ENCODE peak calls at places on chromosome 5, in seven cellular contexts. P is IMR-90, J is upper lobe of right lung, O is Peyer's patch, H is cardiac muscle cell, R is right atrium auricular region, B is PC-3. W is an unnamed sample. For H3K27me3, the result is how much of the 10 kb centered on the place peaks cover.

GRCh38 chr5:174348582-174348981 is 303.1 kb downstream of the NSG2 start:
- DNase-seq in P (peak), J (no peak), O (no peak), H (peak), R (no peak), B (no peak), W (no peak)

GRCh38 chr5:61623401-61624069 is 291.5 kb downstream of the ZSWIM6 start:
- DNase-seq in P (no peak), J (no peak), O (no peak), H (no peak), R (no peak), B (no peak), W (peak)

GRCh38 chr5:14061106-14061505 is 82.0 kb upstream of the TRIO start:
- DNase-seq in P (no peak), J (no peak), O (no peak), H (no peak), R (no peak), B (no peak), W (no peak)

GRCh38 chr5:159725475-159725874 is 190.8 kb upstream of the ADRA1B start:
- DNase-seq in P (no peak), J (no peak), O (no peak), H (no peak), R (no peak), B (no peak), W (no peak)

GRCh38 chr5:96687812-96688453 is 25.8 kb downstream of the CAST start:
- DNase-seq in P (peak), J (no peak), O (no peak), H (peak), R (no peak), B (peak), W (peak)

GRCh38 chr5:108917596-108917995 is 169.9 kb downstream of the FER start:
- DNase-seq in P (peak), J (no peak), O (no peak), H (peak), R (no peak), B (no peak), W (peak)

GRCh38 chr5:75935572-75935971 is 147.6 kb upstream of the SV2C start:
- DNase-seq in P (no peak), J (no peak), O (no peak), H (no peak), R (no peak), B (no peak), W (no peak)

GRCh38 chr5:92518318-92518913 is 1062.6 kb downstream of the NR2F1-AS1 start:
- DNase-seq in P (peak), J (no peak), O (no peak), H (peak), R (no peak), B (peak), W (peak)

GRCh38 chr5:167967494-167968180 is 323.8 kb upstream of the WWC1 start:
- DNase-seq in P (no peak), J (no peak), O (no peak), H (peak), R (no peak), B (no peak), W (no peak)

GRCh38 chr5:65809817-65810531 is 88.0 kb downstream of the NLN start:
- DNase-seq in P (peak), J (no peak), O (no peak), H (peak), R (peak), B (peak), W (peak)

GRCh38 chr5:132867046-132867451 is 607 bp downstream of the UQCRQ start:
- DNase-seq in P (no peak), J (no peak), O (no peak), H (no peak), R (no peak), B (no peak), W (no peak)

GRCh38 chr5:16593013-16593412 is 23.8 kb downstream of the RETREG1 start:
- DNase-seq in P (no peak), J (no peak), O (no peak), H (no peak), R (no peak), B (peak), W (peak)

GRCh38 chr5:74316064-74316586 is 324.4 kb downstream of the ENC1 start:
- DNase-seq in P (peak), J (no peak), O (no peak), H (peak), R (no peak), B (peak), W (peak)

DNA sequence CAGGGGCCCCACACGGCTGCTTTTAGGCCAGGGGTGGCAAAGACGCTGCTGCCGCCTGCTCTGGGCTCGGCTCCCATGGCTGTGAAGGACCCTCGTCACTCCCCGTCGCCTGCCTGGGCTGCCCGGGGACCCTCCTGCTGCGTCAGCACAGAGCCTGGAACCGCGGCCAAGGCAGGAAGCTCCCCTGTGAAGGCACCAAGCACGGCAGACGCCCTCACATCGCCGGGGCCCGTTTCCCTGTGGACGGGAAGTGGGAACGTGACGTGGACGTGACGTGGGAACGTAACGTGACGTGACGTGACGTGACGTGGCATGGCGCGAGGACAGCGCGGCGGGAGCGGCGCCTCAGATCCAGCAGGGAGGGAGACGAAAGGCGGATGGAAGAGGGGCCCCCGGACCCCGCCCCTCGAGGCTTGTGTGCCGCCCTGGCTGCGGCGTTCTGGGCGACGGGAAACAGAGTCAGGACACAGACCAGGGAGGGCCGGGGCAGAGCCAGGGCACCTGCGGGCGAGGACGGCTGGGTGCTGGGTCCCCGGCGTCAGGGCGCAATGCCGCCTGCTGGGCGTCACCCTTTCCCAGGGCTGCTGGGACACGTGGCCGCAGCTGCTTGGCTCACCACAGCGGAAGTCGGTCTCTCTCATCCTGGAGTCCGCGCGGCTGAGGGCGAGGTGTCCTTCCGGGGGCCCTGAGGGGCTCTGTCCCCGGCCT is 53.1 kb downstream of the MRPL36 start:
- DNase-seq in P (no peak), J (peak), O (no peak), H (no peak), R (no peak), B (no peak), W (no peak)
- H3K27me3 ChIP-seq in P (under half), J (under half), O (under half), H (under half), R (under half), B (half or more), W (under half)

GRCh38 chr5:79025054-79025465 is 40.0 kb upstream of the ARSB start:
- DNase-seq in P (peak), J (peak), O (no peak), H (peak), R (no peak), B (peak), W (peak)
- TF ChIP-seq CTCF in P (peak), J (peak), O (peak), H (peak), R (peak), B (peak), W (peak)

GRCh38 chr5:71653119-71653518 is 66.0 kb upstream of the CARTPT start:
- DNase-seq in P (no peak), J (no peak), O (no peak), H (peak), R (no peak), B (no peak), W (no peak)

DNA sequence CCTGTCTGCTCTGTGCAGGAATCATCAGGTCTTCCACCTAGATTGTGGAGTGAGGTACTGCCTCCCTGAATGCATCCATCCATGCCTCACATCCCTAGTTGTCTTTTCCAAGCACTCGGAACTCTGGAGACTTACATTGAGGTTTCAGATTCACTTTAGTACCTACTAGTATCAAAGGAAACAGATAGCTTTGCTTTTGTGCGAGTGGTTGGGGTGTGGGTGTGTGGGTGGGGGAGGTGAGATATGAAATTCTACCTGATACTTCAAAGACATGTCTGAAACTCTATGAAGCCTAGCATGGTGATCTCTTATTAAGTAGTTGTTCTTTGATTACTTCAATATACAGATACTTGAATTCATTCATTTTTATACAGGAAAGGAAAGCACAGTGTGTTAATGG is 64.4 kb downstream of the MCCC2 start:
- DNase-seq in P (no peak), J (no peak), O (no peak), H (no peak), R (no peak), B (no peak), W (no peak)
- H3K27ac ChIP-seq in P (no peak), J (no peak), O (no peak), H (no peak), R (no peak), B (no peak), W (no peak)

DNA sequence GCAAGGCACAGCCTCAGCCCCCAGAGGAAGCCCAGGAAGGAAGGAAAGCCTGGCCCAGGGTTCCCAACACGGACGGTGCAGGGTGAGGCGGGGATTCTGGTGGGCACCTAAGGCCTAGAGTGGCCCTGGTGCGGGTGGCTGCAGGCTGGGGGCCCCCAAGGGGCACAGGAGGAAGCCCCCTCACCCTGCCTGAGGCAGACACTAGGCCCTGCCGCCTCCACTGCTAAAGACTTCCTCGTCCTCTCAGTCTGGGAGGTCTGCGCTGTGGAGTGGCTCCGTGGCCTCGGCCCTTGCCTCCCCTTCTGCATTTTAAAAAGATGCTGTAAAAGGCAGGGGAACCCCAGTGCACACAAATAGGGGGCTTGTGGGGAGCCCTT is 3.4 kb downstream of the SLC9A3 start:
- DNase-seq in P (no peak), J (no peak), O (no peak), H (no peak), R (no peak), B (no peak), W (no peak)
- H3K27me3 ChIP-seq in P (half or more), J (half or more), O (under half), H (half or more), R (under half), B (under half), W (half or more)

GRCh38 chr5:136802382-136802781 is 437.0 kb upstream of the TRPC7 start:
- DNase-seq in P (peak), J (no peak), O (no peak), H (peak), R (no peak), B (peak), W (no peak)
- TF ChIP-seq CTCF in P (peak), J (no peak), O (no peak), H (peak), R (no peak), B (peak), W (peak)

GRCh38 chr5:5633579-5633978 is 211.1 kb downstream of the ICE1 start:
- DNase-seq in P (no peak), J (no peak), O (no peak), H (no peak), R (no peak), B (no peak), W (no peak)
- H3K27ac ChIP-seq in P (no peak), J (no peak), O (no peak), H (no peak), R (no peak), B (no peak), W (no peak)

DNA sequence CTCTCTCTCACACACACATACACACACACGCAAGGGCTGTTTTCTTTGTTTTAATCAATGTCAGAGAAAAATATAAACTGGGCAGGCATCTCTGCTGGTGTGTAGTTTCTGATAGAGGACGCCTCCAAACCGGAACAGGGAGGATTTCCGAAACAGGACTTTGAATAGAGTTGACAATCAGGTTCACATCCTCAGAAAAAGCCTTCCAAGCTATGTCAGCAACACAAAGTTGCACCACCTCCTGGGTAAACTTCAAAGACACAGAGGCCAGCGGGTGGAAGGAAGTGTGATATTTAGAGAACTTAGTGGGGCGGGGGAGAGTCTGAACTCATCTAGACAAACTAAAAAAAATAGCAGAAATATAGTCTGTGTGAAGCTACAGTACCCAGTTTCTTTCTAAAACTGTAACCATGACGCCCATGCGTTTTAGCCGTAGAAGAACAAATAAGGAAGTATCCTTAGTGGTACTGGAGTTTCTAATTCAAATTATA is 1.2 kb downstream of the ST8SIA4 start:
- DNase-seq in P (no peak), J (no peak), O (peak), H (peak), R (peak), B (peak), W (no peak)
- H3K27me3 ChIP-seq in P (under half), J (under half), O (under half), H (half or more), R (under half), B (under half), W (under half)

GRCh38 chr5:124801551-124801950 is 55.1 kb upstream of the ZNF608 start:
- DNase-seq in P (no peak), J (no peak), O (no peak), H (no peak), R (no peak), B (no peak), W (no peak)
- TF ChIP-seq CTCF in P (no peak), J (no peak), O (no peak), H (no peak), R (no peak), B (no peak), W (no peak)

DNA sequence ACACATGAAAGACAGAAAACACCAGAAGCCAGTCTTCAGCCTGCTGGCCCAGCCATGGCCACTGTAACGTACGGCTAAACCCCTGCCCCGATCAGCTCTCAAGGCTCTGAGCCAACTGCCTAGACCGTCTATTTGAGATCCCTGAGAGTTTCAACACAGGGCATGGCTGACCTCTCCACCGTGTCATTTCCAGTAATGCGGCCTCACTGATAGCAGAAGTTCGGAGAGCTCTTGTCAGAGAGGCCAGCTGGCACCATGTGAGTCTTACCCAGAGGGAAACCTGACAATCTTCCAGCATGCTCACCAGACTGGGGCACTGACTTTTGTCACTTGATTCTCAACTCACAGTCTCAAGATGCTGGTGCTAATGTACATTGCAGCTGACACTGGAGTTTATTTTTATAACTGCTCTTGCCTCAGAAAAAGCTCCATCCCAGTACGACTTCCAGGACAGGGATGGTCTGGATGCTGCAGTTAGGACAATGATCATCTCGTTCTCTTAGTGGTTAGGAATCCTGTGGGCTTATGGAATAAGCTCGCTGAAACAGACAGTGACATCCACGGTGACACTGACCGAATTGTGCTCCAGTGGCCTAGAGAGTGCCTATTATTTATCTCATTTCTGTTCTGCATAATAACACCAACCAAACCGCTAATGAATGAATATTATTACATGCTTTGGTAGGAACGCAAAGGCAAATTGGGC is 372.8 kb downstream of the ICE1 start:
- DNase-seq in P (no peak), J (peak), O (no peak), H (no peak), R (no peak), B (no peak), W (no peak)
- H3K27ac ChIP-seq in P (no peak), J (no peak), O (no peak), H (peak), R (no peak), B (no peak), W (no peak)

GRCh38 chr5:86617756-86618577 is at the start of gene COX7C:
- DNase-seq in P (peak), J (peak), O (peak), H (peak), R (peak), B (peak), W (peak)
- H3K27me3 ChIP-seq in P (under half), J (under half), O (under half), H (under half), R (under half), B (under half), W (under half)